ENCODE peak calls at places on chromosomes 7 and 10, in four cellular contexts. V is ovary, T is hepatocyte, K is pancreas. R is an unnamed sample.

GRCh38 chr10:89452193-89452592 is 37.8 kb downstream of the IFIT5 start:
- DNase-seq in T (no peak), V (no peak), K (no peak), R (no peak)

GRCh38 chr7:148770004-148770403 is 71.3 kb downstream of the CUL1 start:
- DNase-seq in V (no peak), K (no peak), T (no peak), R (no peak)

GRCh38 chr7:95478139-95479037 is 7.4 kb upstream of the ASB4 start:
- DNase-seq in K (no peak), T (peak; percentile 75), V (no peak), R (peak; percentile 60)

GRCh38 chr7:29120955-29121354 is 25.4 kb downstream of the CPVL start:
- DNase-seq in T (no peak), V (no peak), K (no peak), R (no peak)

GRCh38 chr7:43625453-43625852 is 42.5 kb downstream of the STK17A start:
- DNase-seq in V (no peak), T (no peak), K (no peak), R (no peak)

GRCh38 chr10:80168111-80168511 is 35.6 kb downstream of the PLAC9 start:
- DNase-seq in K (no peak), T (no peak), V (no peak), R (no peak)

GRCh38 chr7:29561271-29561670 is 2.4 kb upstream of the PRR15 start:
- DNase-seq in K (no peak), V (no peak), T (no peak), R (no peak)

GRCh38 chr7:158820656-158821055 is 8.7 kb downstream of the ESYT2 start:
- DNase-seq in V (no peak), T (no peak), K (no peak), R (no peak)

GRCh38 chr7:44884553-44885393 is 557 bp downstream of the PURB start:
- DNase-seq in K (peak; percentile 77), T (peak; percentile 79), V (peak; percentile 74), R (peak; percentile 46)

GRCh38 chr10:122294511-122295422 is 23.7 kb downstream of the BTBD16 start:
- DNase-seq in K (no peak), V (no peak), T (no peak), R (no peak)

GRCh38 chr10:122297583-122297982 is 26.5 kb downstream of the BTBD16 start:
- DNase-seq in T (no peak), K (no peak), V (no peak), R (no peak)

GRCh38 chr10:122296363-122297120 is 25.4 kb downstream of the BTBD16 start:
- DNase-seq in V (no peak), K (no peak), T (no peak), R (no peak)

GRCh38 chr10:122294006-122294405 is 22.9 kb downstream of the BTBD16 start:
- DNase-seq in K (no peak), T (peak; percentile 39), V (no peak), R (no peak)

DNA sequence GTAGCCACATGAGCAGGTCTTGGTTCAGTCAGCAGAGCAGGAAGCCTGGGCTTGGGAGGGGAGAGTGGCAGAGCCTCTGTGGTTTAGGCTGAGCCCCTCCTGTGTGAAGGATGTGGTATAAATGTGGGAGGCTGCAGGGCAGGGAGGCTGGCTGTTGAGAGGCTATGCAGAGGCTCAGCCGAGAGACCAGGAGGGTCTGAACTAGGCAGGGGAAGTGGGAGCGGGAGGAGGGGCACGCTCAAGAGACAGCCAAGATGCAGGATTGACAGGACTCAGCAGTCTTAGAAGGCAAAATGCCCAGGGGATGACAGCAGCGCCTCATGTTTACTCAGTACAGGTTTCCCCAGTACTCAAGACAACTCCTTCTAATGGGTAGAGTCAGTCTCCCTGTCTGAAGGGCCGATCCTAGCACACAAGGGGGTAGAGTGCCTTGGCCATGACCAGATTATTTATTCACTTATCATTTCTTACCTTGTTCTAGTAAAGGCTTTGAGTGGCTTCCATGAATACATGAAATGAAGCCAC is 24.4 kb downstream of the BTBD16 start:
- DNase-seq in T (no peak), K (no peak), V (no peak), R (no peak)
- H3K4me1 ChIP-seq in T (no peaks in the 10 kb centered on the region), K (no peaks in the 10 kb centered on the region), V (no peaks in the 10 kb centered on the region), R (no peaks in the 10 kb centered on the region)

DNA sequence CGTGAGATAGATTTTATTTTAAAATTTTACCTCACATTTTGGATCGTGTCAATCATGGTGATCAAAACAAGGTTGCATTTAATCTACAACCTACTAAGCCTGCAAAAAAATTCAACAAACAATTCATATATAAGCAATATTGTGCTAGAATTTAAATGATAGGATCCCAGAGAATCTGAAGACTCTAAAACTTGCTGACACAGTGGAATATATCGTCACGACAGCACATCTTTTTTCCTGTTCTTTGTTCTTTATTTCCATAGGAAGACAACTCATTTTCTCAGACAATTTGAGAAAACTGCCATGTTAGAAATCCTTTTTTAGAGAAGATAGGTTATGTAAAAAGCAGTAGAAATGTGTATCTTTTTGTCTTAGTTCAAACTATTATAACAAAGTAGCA is 820.2 kb upstream of the CELF2 start:
- DNase-seq in T (no peak), K (no peak), V (no peak), R (no peak)
- H3K9me3 ChIP-seq in T (no peaks in the 10 kb centered on the region), K (no peaks in the 10 kb centered on the region), V (no peaks in the 10 kb centered on the region), R (no peaks in the 10 kb centered on the region)

GRCh38 chr7:111094387-111094786 is 3.5 kb downstream of the LRRN3 start:
- DNase-seq in K (no peak), V (no peak), T (no peak), R (no peak)

GRCh38 chr7:111092406-111093160 is 1.7 kb downstream of the LRRN3 start:
- DNase-seq in T (peak; percentile 5), V (no peak), K (no peak), R (no peak)

GRCh38 chr7:111098011-111098925 is 7.3 kb downstream of the LRRN3 start:
- DNase-seq in V (no peak), K (no peak), T (peak; percentile 67), R (no peak)

GRCh38 chr7:111098926-111099250 is 8.0 kb downstream of the LRRN3 start:
- DNase-seq in V (no peak), T (no peak), K (no peak), R (no peak)

DNA sequence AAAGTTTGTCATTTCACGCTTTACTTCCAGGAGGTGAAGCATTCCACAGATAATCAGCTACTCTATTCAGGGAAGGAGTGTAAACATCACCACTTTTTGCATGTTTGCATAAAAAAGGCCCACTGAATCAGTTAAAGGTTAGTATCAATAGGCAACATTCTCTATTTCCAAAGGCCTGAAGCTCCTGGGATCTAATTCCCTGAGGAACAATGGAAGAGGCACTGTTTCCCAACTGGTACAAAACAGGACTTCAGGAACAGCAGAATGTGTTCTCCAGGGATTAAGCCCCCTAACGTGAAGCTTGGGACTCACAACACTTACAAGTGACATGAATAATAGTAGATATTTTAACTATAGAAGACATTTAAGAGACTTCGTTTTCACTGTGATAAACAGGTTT is 6.1 kb downstream of the LRRN3 start:
- DNase-seq in K (no peak), T (no peak), V (no peak), R (no peak)
- TF ChIP-seq CTCF in K (no peak), T (no peak), V (no peak), R (no peak)

GRCh38 chr7:50317221-50317678 is 12.7 kb downstream of the IKZF1 start:
- DNase-seq in K (no peak), V (no peak), T (no peak), R (no peak)

GRCh38 chr7:50317697-50318640 is 13.5 kb downstream of the IKZF1 start:
- DNase-seq in K (no peak), V (no peak), T (no peak), R (no peak)

GRCh38 chr7:50324113-50324512 is 19.6 kb downstream of the IKZF1 start:
- DNase-seq in T (no peak), V (no peak), K (no peak), R (no peak)

GRCh38 chr7:50315739-50316671 is 11.5 kb downstream of the IKZF1 start:
- DNase-seq in V (no peak), T (no peak), K (no peak), R (no peak)

DNA sequence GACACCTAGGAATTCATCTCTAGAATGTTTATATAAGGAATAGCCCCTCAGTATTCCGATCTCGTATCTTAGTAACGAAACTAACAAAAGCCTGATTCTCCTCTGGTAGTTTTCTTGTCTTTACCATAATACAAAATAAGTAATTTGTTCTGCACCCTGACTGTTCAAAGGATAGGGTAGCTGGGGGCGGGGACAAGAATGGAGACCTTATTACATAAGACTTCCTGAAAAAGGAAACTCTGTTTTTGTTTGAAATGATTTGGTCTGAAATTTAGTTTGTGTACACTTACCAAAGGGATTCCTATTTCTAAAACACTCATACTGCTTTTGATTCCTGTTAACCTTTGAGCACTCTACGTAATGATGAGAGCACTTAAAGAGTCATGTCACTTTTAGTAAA is 17.2 kb downstream of the IKZF1 start:
- DNase-seq in V (no peak), T (no peak), K (no peak), R (no peak)
- H3K4me1 ChIP-seq in V (no peaks in the 10 kb centered on the region), T (no peaks in the 10 kb centered on the region), K (no peaks in the 10 kb centered on the region), R (peaks cover 5% of the 10 kb centered on the region)

GRCh38 chr7:63041786-63042185 is 956.9 kb upstream of the ZNF722 start:
- DNase-seq in K (no peak), T (no peak), V (no peak), R (no peak)
- H3K9me3 ChIP-seq in K (no peaks in the 10 kb centered on the region), T (peaks cover 14% of the 10 kb centered on the region), V (no peaks in the 10 kb centered on the region), R (no peaks in the 10 kb centered on the region)

GRCh38 chr10:98414932-98415709 is at the start of gene PYROXD2:
- DNase-seq in T (peak; percentile 93), K (peak; percentile 89), V (peak; percentile 94), R (peak; percentile 91)
- TF ChIP-seq CTCF in T (no peak), K (no peak), V (no peak), R (no peak)

GRCh38 chr10:79138449-79139123 is 69.8 kb downstream of the ZMIZ1 start:
- DNase-seq in V (no peak), T (no peak), K (no peak), R (no peak)
- H3K4me1 ChIP-seq in V (peaks cover 46% of the 10 kb centered on the region), T (peaks cover 45% of the 10 kb centered on the region), K (no peaks in the 10 kb centered on the region), R (peaks cover 66% of the 10 kb centered on the region)

GRCh38 chr7:5064391-5065106 is 18.9 kb downstream of the RBAK start:
- DNase-seq in K (no peak), V (no peak), T (no peak), R (no peak)
- H3K9me3 ChIP-seq in K (peaks cover 41% of the 10 kb centered on the region), V (peaks cover 23% of the 10 kb centered on the region), T (peaks cover 84% of the 10 kb centered on the region), R (peaks cover 96% of the 10 kb centered on the region)

GRCh38 chr10:83425306-83425705 is 714.0 kb upstream of the GHITM start:
- DNase-seq in K (no peak), T (no peak), V (no peak), R (no peak)
- TF ChIP-seq CTCF in K (no peak), T (no peak), V (no peak), R (no peak)